ENCODE peak calls at places on chromosomes 5 and 9, in six cellular contexts. One of them, this sample, is unnamed.

GRCh38 chr5:159402328-159402727 is 72.0 kb upstream of the IL12B start:
- DNase-seq in hepatocyte: no peak
- DNase-seq in fibroblast of lung: no peak
- DNase-seq in AG10803: no peak
- DNase-seq in HEK293T: peak; percentile 23
- DNase-seq in NCI-H345: no peak
- DNase-seq in this sample: no peak

GRCh38 chr9:117734523-117735314 is 30.5 kb downstream of the TLR4 start:
- DNase-seq in HEK293T: no peak
- DNase-seq in hepatocyte: no peak
- DNase-seq in AG10803: peak; percentile 87
- DNase-seq in fibroblast of lung: no peak
- DNase-seq in NCI-H345: no peak
- DNase-seq in this sample: peak; percentile 33

GRCh38 chr5:36366883-36367282 is 65.2 kb upstream of the RANBP3L start:
- DNase-seq in NCI-H345: no peak
- DNase-seq in hepatocyte: no peak
- DNase-seq in AG10803: peak; percentile 34
- DNase-seq in fibroblast of lung: peak; percentile 20
- DNase-seq in HEK293T: no peak
- DNase-seq in this sample: no peak

GRCh38 chr9:89358376-89358775 is 40.1 kb downstream of the SECISBP2 start:
- DNase-seq in fibroblast of lung: no peak
- DNase-seq in hepatocyte: no peak
- DNase-seq in HEK293T: no peak
- DNase-seq in NCI-H345: no peak
- DNase-seq in AG10803: no peak
- DNase-seq in this sample: no peak

GRCh38 chr5:95859327-95860060 is 37.0 kb upstream of the GLRX start:
- DNase-seq in fibroblast of lung: no peak
- DNase-seq in NCI-H345: no peak
- DNase-seq in hepatocyte: peak; percentile 54
- DNase-seq in AG10803: no peak
- DNase-seq in HEK293T: no peak
- DNase-seq in this sample: no peak

GRCh38 chr9:109411818-109412352 is 86.2 kb downstream of the PTPN3 start:
- DNase-seq in AG10803: peak; percentile 53
- DNase-seq in HEK293T: peak; percentile 23
- DNase-seq in fibroblast of lung: peak; percentile 81
- DNase-seq in hepatocyte: peak; percentile 54
- DNase-seq in NCI-H345: no peak
- DNase-seq in this sample: peak; percentile 37

GRCh38 chr9:27109621-27110020 is 596 bp downstream of the TEK start:
- DNase-seq in HEK293T: no peak
- DNase-seq in fibroblast of lung: no peak
- DNase-seq in AG10803: no peak
- DNase-seq in hepatocyte: no peak
- DNase-seq in NCI-H345: peak; percentile 27
- DNase-seq in this sample: no peak

GRCh38 chr5:83364322-83365299 is 106.9 kb upstream of the VCAN start:
- DNase-seq in fibroblast of lung: no peak
- DNase-seq in HEK293T: no peak
- DNase-seq in hepatocyte: no peak
- DNase-seq in AG10803: no peak
- DNase-seq in NCI-H345: no peak
- DNase-seq in this sample: no peak

GRCh38 chr9:96150324-96151023 is 151.5 kb downstream of the HSD17B3 start:
- DNase-seq in AG10803: no peak
- DNase-seq in HEK293T: no peak
- DNase-seq in hepatocyte: no peak
- DNase-seq in NCI-H345: no peak
- DNase-seq in fibroblast of lung: no peak
- DNase-seq in this sample: no peak

GRCh38 chr5:39005566-39006232 is 68.5 kb downstream of the RICTOR start:
- DNase-seq in NCI-H345: no peak
- DNase-seq in hepatocyte: peak; percentile 29
- DNase-seq in fibroblast of lung: peak; percentile 31
- DNase-seq in AG10803: peak; percentile 10
- DNase-seq in HEK293T: no peak
- DNase-seq in this sample: no peak

GRCh38 chr9:91094324-91095083 is 267.2 kb downstream of the AUH start:
- DNase-seq in hepatocyte: no peak
- DNase-seq in NCI-H345: no peak
- DNase-seq in fibroblast of lung: no peak
- DNase-seq in AG10803: no peak
- DNase-seq in HEK293T: no peak
- DNase-seq in this sample: no peak

GRCh38 chr5:149618581-149619248 is 37.4 kb downstream of the ARHGEF37 start:
- DNase-seq in NCI-H345: peak; percentile 28
- DNase-seq in fibroblast of lung: peak; percentile 72
- DNase-seq in HEK293T: peak; percentile 76
- DNase-seq in AG10803: peak; percentile 59
- DNase-seq in hepatocyte: peak; percentile 79
- DNase-seq in this sample: peak; percentile 59